ENCODE peak calls at places on chromosomes 3 and 15, in ten cellular contexts. One of them, this sample, is unnamed. For H3K4me1, the result is how much of the 10 kb centered on the place peaks cover.

GRCh38 chr3:28279770-28280169 is 38.4 kb downstream of the CMC1 start:
- DNase-seq in psoas muscle: no peak
- DNase-seq in tibial nerve: no peak
- DNase-seq in Peyer's patch: no peak
- DNase-seq in breast epithelium: no peak
- DNase-seq in PC-3: no peak
- DNase-seq in pancreas: no peak
- DNase-seq in body of pancreas: no peak
- DNase-seq in HCT116: no peak
- DNase-seq in sigmoid colon: no peak
- DNase-seq in this sample: no peak

GRCh38 chr15:35713733-35714132 is 167.8 kb upstream of the DPH6 start:
- DNase-seq in body of pancreas: no peak
- DNase-seq in Peyer's patch: no peak
- DNase-seq in breast epithelium: no peak
- DNase-seq in pancreas: no peak
- DNase-seq in sigmoid colon: no peak
- DNase-seq in PC-3: peak
- DNase-seq in psoas muscle: no peak
- DNase-seq in tibial nerve: no peak
- DNase-seq in HCT116: peak
- DNase-seq in this sample: no peak

GRCh38 chr3:4720316-4721075 is 227.3 kb downstream of the ITPR1 start:
- DNase-seq in HCT116: peak
- DNase-seq in tibial nerve: peak
- DNase-seq in PC-3: peak
- DNase-seq in Peyer's patch: peak
- DNase-seq in psoas muscle: peak
- DNase-seq in sigmoid colon: peak
- DNase-seq in pancreas: no peak
- DNase-seq in breast epithelium: peak
- DNase-seq in body of pancreas: peak
- DNase-seq in this sample: peak

GRCh38 chr3:159257954-159258353 is 456.1 kb downstream of the MFSD1 start:
- DNase-seq in sigmoid colon: no peak
- DNase-seq in body of pancreas: no peak
- DNase-seq in tibial nerve: no peak
- DNase-seq in breast epithelium: no peak
- DNase-seq in pancreas: no peak
- DNase-seq in HCT116: no peak
- DNase-seq in PC-3: no peak
- DNase-seq in Peyer's patch: no peak
- DNase-seq in psoas muscle: no peak
- DNase-seq in this sample: no peak

GRCh38 chr15:33975023-33975565 is 6.8 kb downstream of the CHRM5 start:
- DNase-seq in breast epithelium: no peak
- DNase-seq in HCT116: no peak
- DNase-seq in pancreas: no peak
- DNase-seq in PC-3: peak
- DNase-seq in body of pancreas: no peak
- DNase-seq in psoas muscle: no peak
- DNase-seq in Peyer's patch: no peak
- DNase-seq in sigmoid colon: no peak
- DNase-seq in tibial nerve: no peak
- DNase-seq in this sample: no peak

GRCh38 chr3:36700537-36701248 is 63.7 kb downstream of the DCLK3 start:
- DNase-seq in psoas muscle: peak
- DNase-seq in tibial nerve: peak
- DNase-seq in body of pancreas: peak
- DNase-seq in sigmoid colon: no peak
- DNase-seq in Peyer's patch: peak
- DNase-seq in pancreas: no peak
- DNase-seq in breast epithelium: no peak
- DNase-seq in PC-3: peak
- DNase-seq in HCT116: peak
- DNase-seq in this sample: peak

GRCh38 chr3:9224490-9224889 is 25.0 kb downstream of the SRGAP3 start:
- DNase-seq in breast epithelium: no peak
- DNase-seq in sigmoid colon: peak
- DNase-seq in Peyer's patch: no peak
- DNase-seq in tibial nerve: no peak
- DNase-seq in psoas muscle: no peak
- DNase-seq in PC-3: peak
- DNase-seq in body of pancreas: no peak
- DNase-seq in pancreas: no peak
- DNase-seq in HCT116: no peak
- DNase-seq in this sample: no peak

GRCh38 chr15:96392380-96393208 is 62.1 kb downstream of the NR2F2 start:
- DNase-seq in tibial nerve: no peak
- DNase-seq in breast epithelium: no peak
- DNase-seq in pancreas: no peak
- DNase-seq in psoas muscle: no peak
- DNase-seq in body of pancreas: no peak
- DNase-seq in PC-3: no peak
- DNase-seq in Peyer's patch: no peak
- DNase-seq in HCT116: no peak
- DNase-seq in sigmoid colon: no peak
- DNase-seq in this sample: no peak

GRCh38 chr3:42061042-42061710 is 30.0 kb upstream of the TRAK1 start:
- DNase-seq in body of pancreas: no peak
- DNase-seq in tibial nerve: no peak
- DNase-seq in breast epithelium: no peak
- DNase-seq in HCT116: no peak
- DNase-seq in psoas muscle: no peak
- DNase-seq in PC-3: no peak
- DNase-seq in pancreas: no peak
- DNase-seq in Peyer's patch: no peak
- DNase-seq in sigmoid colon: no peak
- DNase-seq in this sample: no peak

GRCh38 chr3:42061711-42062408 is 29.3 kb upstream of the TRAK1 start:
- DNase-seq in body of pancreas: peak
- DNase-seq in tibial nerve: peak
- DNase-seq in psoas muscle: peak
- DNase-seq in Peyer's patch: no peak
- DNase-seq in PC-3: peak
- DNase-seq in sigmoid colon: peak
- DNase-seq in pancreas: no peak
- DNase-seq in breast epithelium: no peak
- DNase-seq in HCT116: peak
- DNase-seq in this sample: peak

GRCh38 chr3:42067324-42067723 is 23.8 kb upstream of the TRAK1 start:
- DNase-seq in HCT116: no peak
- DNase-seq in PC-3: no peak
- DNase-seq in sigmoid colon: no peak
- DNase-seq in pancreas: no peak
- DNase-seq in tibial nerve: no peak
- DNase-seq in psoas muscle: no peak
- DNase-seq in body of pancreas: no peak
- DNase-seq in breast epithelium: no peak
- DNase-seq in Peyer's patch: no peak
- DNase-seq in this sample: no peak

GRCh38 chr3:42066516-42067181 is 24.5 kb upstream of the TRAK1 start:
- DNase-seq in PC-3: no peak
- DNase-seq in HCT116: no peak
- DNase-seq in breast epithelium: no peak
- DNase-seq in pancreas: no peak
- DNase-seq in sigmoid colon: no peak
- DNase-seq in psoas muscle: no peak
- DNase-seq in body of pancreas: peak
- DNase-seq in Peyer's patch: peak
- DNase-seq in tibial nerve: no peak
- DNase-seq in this sample: no peak

GRCh38 chr3:42063886-42064285 is 27.3 kb upstream of the TRAK1 start:
- DNase-seq in Peyer's patch: no peak
- DNase-seq in HCT116: no peak
- DNase-seq in pancreas: no peak
- DNase-seq in tibial nerve: no peak
- DNase-seq in PC-3: no peak
- DNase-seq in body of pancreas: no peak
- DNase-seq in breast epithelium: no peak
- DNase-seq in sigmoid colon: no peak
- DNase-seq in psoas muscle: no peak
- DNase-seq in this sample: no peak
- H3K27ac ChIP-seq in Peyer's patch: peak
- H3K27ac ChIP-seq in HCT116: peak
- H3K27ac ChIP-seq in pancreas: no peak
- H3K27ac ChIP-seq in tibial nerve: peak
- H3K27ac ChIP-seq in PC-3: no peak
- H3K27ac ChIP-seq in body of pancreas: no peak
- H3K27ac ChIP-seq in breast epithelium: peak
- H3K27ac ChIP-seq in sigmoid colon: peak
- H3K27ac ChIP-seq in psoas muscle: peak
- H3K27ac ChIP-seq in this sample: peak

DNA sequence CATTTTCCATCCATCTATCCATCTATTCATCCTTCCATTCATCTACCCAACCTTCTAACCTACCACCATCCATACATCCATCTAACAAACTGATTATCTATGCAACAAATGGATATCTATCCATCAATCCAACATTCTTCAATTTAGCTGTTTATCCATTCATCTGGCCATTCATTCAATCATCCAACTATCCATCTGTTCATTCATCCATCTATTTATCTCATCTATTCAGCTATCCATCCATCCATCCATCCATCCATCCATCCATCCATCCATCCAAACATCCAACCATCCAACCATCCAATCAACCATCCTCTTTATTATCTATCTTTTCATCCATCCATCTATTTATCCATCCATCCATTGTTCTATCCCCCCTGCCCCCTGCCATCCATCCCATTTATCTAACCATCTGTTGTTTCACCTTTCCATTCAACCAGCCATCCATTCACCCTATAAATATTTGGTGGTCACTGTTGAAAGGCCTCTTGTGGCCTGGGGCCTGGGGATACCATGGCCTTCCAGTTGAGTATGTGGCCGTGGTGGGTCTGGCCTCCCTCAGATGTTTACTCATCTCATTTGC is 44.7 kb downstream of the SLC6A6 start:
- DNase-seq in body of pancreas: no peak
- DNase-seq in breast epithelium: no peak
- DNase-seq in Peyer's patch: no peak
- DNase-seq in HCT116: no peak
- DNase-seq in PC-3: no peak
- DNase-seq in pancreas: no peak
- DNase-seq in psoas muscle: no peak
- DNase-seq in sigmoid colon: no peak
- DNase-seq in tibial nerve: no peak
- DNase-seq in this sample: no peak
- TF ChIP-seq CTCF in body of pancreas: no peak
- TF ChIP-seq CTCF in breast epithelium: no peak
- TF ChIP-seq CTCF in Peyer's patch: no peak
- TF ChIP-seq CTCF in HCT116: no peak
- TF ChIP-seq CTCF in PC-3: no peak
- TF ChIP-seq CTCF in pancreas: no peak
- TF ChIP-seq CTCF in psoas muscle: no peak
- TF ChIP-seq CTCF in sigmoid colon: no peak
- TF ChIP-seq CTCF in tibial nerve: no peak
- TF ChIP-seq CTCF in this sample: no peak

DNA sequence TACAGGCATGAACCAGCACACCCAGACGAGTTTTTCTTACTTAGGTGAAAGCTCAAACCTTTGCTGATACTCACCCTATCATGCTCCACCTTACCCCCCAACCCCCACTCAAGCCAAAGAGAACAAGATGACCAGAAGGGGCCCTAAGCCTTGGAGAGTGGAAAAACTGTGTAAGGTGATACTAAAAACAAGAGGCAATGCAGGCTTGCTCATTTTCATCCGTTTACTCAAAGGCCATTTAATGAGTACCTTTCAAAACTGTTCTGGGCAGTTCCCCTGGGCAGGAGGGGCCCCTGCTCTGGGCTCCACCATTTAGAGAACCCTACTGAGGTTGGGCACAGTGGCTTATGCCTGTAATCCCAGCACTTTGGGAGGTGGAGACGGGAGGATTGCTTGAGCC is 6.7 kb downstream of the TYRO3 start:
- DNase-seq in sigmoid colon: no peak
- DNase-seq in PC-3: no peak
- DNase-seq in tibial nerve: no peak
- DNase-seq in psoas muscle: no peak
- DNase-seq in body of pancreas: no peak
- DNase-seq in HCT116: no peak
- DNase-seq in pancreas: no peak
- DNase-seq in Peyer's patch: no peak
- DNase-seq in breast epithelium: no peak
- DNase-seq in this sample: no peak
- H3K4me1 ChIP-seq in sigmoid colon: under half
- H3K4me1 ChIP-seq in PC-3: under half
- H3K4me1 ChIP-seq in tibial nerve: under half
- H3K4me1 ChIP-seq in psoas muscle: under half
- H3K4me1 ChIP-seq in body of pancreas: under half
- H3K4me1 ChIP-seq in HCT116: under half
- H3K4me1 ChIP-seq in pancreas: under half
- H3K4me1 ChIP-seq in Peyer's patch: under half
- H3K4me1 ChIP-seq in breast epithelium: under half
- H3K4me1 ChIP-seq in this sample: under half

GRCh38 chr3:18428036-18428435 is 2.9 kb upstream of the SATB1 start:
- DNase-seq in breast epithelium: no peak
- DNase-seq in PC-3: no peak
- DNase-seq in HCT116: no peak
- DNase-seq in tibial nerve: no peak
- DNase-seq in sigmoid colon: no peak
- DNase-seq in Peyer's patch: no peak
- DNase-seq in psoas muscle: no peak
- DNase-seq in pancreas: no peak
- DNase-seq in body of pancreas: no peak
- DNase-seq in this sample: no peak

GRCh38 chr3:18424213-18424861 is 802 bp downstream of the SATB1 start:
- DNase-seq in psoas muscle: no peak
- DNase-seq in pancreas: no peak
- DNase-seq in Peyer's patch: peak
- DNase-seq in HCT116: no peak
- DNase-seq in body of pancreas: no peak
- DNase-seq in sigmoid colon: peak
- DNase-seq in breast epithelium: no peak
- DNase-seq in tibial nerve: no peak
- DNase-seq in PC-3: no peak
- DNase-seq in this sample: peak

GRCh38 chr3:18424862-18425640 is at the start of gene SATB1:
- DNase-seq in breast epithelium: peak
- DNase-seq in tibial nerve: peak
- DNase-seq in PC-3: peak
- DNase-seq in HCT116: no peak
- DNase-seq in psoas muscle: peak
- DNase-seq in sigmoid colon: peak
- DNase-seq in body of pancreas: peak
- DNase-seq in Peyer's patch: peak
- DNase-seq in pancreas: peak
- DNase-seq in this sample: peak

GRCh38 chr3:18426597-18426996 is 1.5 kb upstream of the SATB1 start:
- DNase-seq in Peyer's patch: no peak
- DNase-seq in PC-3: no peak
- DNase-seq in sigmoid colon: no peak
- DNase-seq in HCT116: no peak
- DNase-seq in tibial nerve: no peak
- DNase-seq in psoas muscle: no peak
- DNase-seq in breast epithelium: no peak
- DNase-seq in pancreas: no peak
- DNase-seq in body of pancreas: no peak
- DNase-seq in this sample: no peak

DNA sequence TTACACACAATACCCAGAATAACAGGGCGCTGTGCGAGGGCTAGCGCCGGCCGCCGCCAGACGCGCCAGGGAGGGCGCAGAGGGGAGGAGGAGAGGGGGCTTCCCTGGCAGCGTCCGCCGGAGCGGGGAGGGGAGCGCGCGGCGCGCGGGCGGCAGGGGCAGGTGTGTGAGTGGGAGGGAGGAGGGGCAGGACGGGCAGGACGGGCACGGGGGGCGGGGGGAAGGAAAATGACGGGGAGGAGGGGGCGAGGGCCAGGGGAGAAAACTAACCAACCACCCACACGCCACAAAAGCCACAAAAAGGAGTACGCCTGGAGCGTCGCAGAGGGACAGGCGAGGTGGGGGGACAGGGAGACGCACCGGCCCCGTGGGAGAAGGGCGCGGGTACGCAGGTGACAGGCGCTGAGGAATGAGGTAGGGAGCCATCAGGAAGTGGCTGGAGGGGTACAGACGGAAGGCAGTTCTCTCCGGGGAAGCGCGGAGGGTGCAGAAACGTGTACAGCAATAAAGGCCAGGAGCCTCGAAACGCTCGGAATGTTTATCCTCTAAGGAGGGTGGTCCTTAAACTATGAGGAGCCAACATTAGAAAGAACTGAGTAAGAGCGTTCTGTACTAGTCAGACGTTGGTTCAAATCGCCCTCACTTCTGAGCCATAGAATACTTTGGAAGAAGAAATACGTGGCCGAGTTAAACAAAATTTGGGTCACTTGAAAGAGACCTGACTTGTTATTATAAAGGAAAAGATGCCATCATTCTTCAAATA is 683 bp upstream of the SATB1 start:
- DNase-seq in breast epithelium: peak
- DNase-seq in PC-3: peak
- DNase-seq in tibial nerve: no peak
- DNase-seq in psoas muscle: peak
- DNase-seq in sigmoid colon: peak
- DNase-seq in body of pancreas: peak
- DNase-seq in HCT116: no peak
- DNase-seq in Peyer's patch: peak
- DNase-seq in pancreas: peak
- DNase-seq in this sample: peak
- H3K27ac ChIP-seq in breast epithelium: peak
- H3K27ac ChIP-seq in PC-3: no peak
- H3K27ac ChIP-seq in tibial nerve: peak
- H3K27ac ChIP-seq in psoas muscle: peak
- H3K27ac ChIP-seq in sigmoid colon: peak
- H3K27ac ChIP-seq in body of pancreas: peak
- H3K27ac ChIP-seq in HCT116: no peak
- H3K27ac ChIP-seq in Peyer's patch: peak
- H3K27ac ChIP-seq in pancreas: peak
- H3K27ac ChIP-seq in this sample: peak